ENCODE peak calls at places on chromosomes 2 and 18, in four cellular contexts. B is A549, R is HepG2, A is K562. T is an unnamed sample.

GRCh38 chr2:23349508-23349907 is 35.5 kb upstream of the KLHL29 start:
- DNase-seq in B (no peak), R (no peak), A (no peak), T (no peak)

GRCh38 chr2:106053116-106053515 is 141.0 kb downstream of the UXS1 start:
- DNase-seq in B (no peak), R (no peak), A (no peak), T (no peak)

GRCh38 chr2:45207105-45207504 is 197.9 kb upstream of the SIX2 start:
- DNase-seq in B (no peak), R (no peak), A (no peak), T (no peak)

GRCh38 chr2:54641988-54642387 is 81.5 kb upstream of the EML6 start:
- DNase-seq in B (no peak), R (no peak), A (no peak), T (no peak)

GRCh38 chr2:53820038-53820437 is 33.2 kb downstream of the ERLEC1 start:
- DNase-seq in B (no peak), R (no peak), A (no peak), T (no peak)

GRCh38 chr2:84840306-84840705 is 40.6 kb downstream of the TRABD2A start:
- DNase-seq in B (peak), R (no peak), A (peak), T (no peak)

GRCh38 chr2:42102606-42103450 is 55.0 kb downstream of the PKDCC start:
- DNase-seq in B (no peak), R (no peak), A (no peak), T (peak)

GRCh38 chr18:37754141-37754540 is 188.5 kb upstream of the CELF4 start:
- DNase-seq in B (no peak), R (no peak), A (no peak), T (no peak)

GRCh38 chr18:8960740-8961657 is 141.5 kb upstream of the NDUFV2 start:
- DNase-seq in B (peak), R (peak), A (no peak), T (no peak)

GRCh38 chr18:49673281-49673680 is 111.4 kb downstream of the LIPG start:
- DNase-seq in B (no peak), R (no peak), A (no peak), T (no peak)

GRCh38 chr2:79630060-79630459 is 117.2 kb downstream of the CTNNA2 start:
- DNase-seq in B (peak), R (no peak), A (no peak), T (peak)

GRCh38 chr2:210461401-210461800 is 15.2 kb downstream of the LANCL1 start:
- DNase-seq in B (no peak), R (no peak), A (no peak), T (no peak)

GRCh38 chr2:136056077-136056688 is 61.8 kb downstream of the CXCR4 start:
- DNase-seq in B (no peak), R (no peak), A (no peak), T (no peak)

GRCh38 chr18:57542126-57542525 is 44.4 kb downstream of the FECH start:
- DNase-seq in B (no peak), R (no peak), A (no peak), T (no peak)

GRCh38 chr18:47334966-47335365 is 83.5 kb upstream of the SKOR2 start:
- DNase-seq in B (no peak), R (no peak), A (no peak), T (no peak)

GRCh38 chr2:218149865-218150264 is 16.9 kb downstream of the CXCR1 start:
- DNase-seq in B (no peak), R (no peak), A (no peak), T (no peak)

GRCh38 chr18:46428368-46428767 is 228.7 kb downstream of the LOXHD1 start:
- DNase-seq in B (no peak), R (no peak), A (no peak), T (no peak)

GRCh38 chr2:174561283-174562275 is 36.0 kb downstream of the WIPF1 start:
- DNase-seq in B (no peak), R (no peak), A (no peak), T (no peak)

GRCh38 chr18:60246606-60247005 is 126.0 kb downstream of the MC4R start:
- DNase-seq in B (no peak), R (no peak), A (no peak), T (no peak)

GRCh38 chr18:77132369-77133050 is at the start of gene MBP:
- DNase-seq in B (peak), R (no peak), A (no peak), T (peak)

GRCh38 chr2:125313806-125314205 is 1288.7 kb downstream of the CNTNAP5 start:
- DNase-seq in B (no peak), R (no peak), A (no peak), T (peak)

GRCh38 chr2:224572338-224572737 is 12.8 kb downstream of the CUL3 start:
- DNase-seq in B (no peak), R (no peak), A (no peak), T (no peak)

GRCh38 chr2:141021611-141022010 is 1109.2 kb downstream of the LRP1B start:
- DNase-seq in B (no peak), R (no peak), A (no peak), T (no peak)

GRCh38 chr2:73830871-73831401 is 2.2 kb downstream of the STAMBP start:
- DNase-seq in B (no peak), R (no peak), A (no peak), T (no peak)

GRCh38 chr2:133776936-133777587 is 208.8 kb upstream of the NCKAP5 start:
- DNase-seq in B (no peak), R (no peak), A (no peak), T (no peak)

GRCh38 chr2:166900700-166901099 is 12.4 kb downstream of the XIRP2 start:
- DNase-seq in B (peak), R (peak), A (peak), T (no peak)

GRCh38 chr2:162282765-162283425 is 35.6 kb downstream of the IFIH1 start:
- DNase-seq in B (no peak), R (no peak), A (no peak), T (no peak)

GRCh38 chr2:169999041-169999440 is 171.8 kb downstream of the UBR3 start:
- DNase-seq in B (no peak), R (no peak), A (no peak), T (no peak)

GRCh38 chr2:147033046-147033445 is 811.8 kb upstream of the ACVR2A start:
- DNase-seq in B (no peak), R (no peak), A (no peak), T (no peak)

GRCh38 chr2:9403924-9404323 is 19.4 kb downstream of the ITGB1BP1 start:
- DNase-seq in B (no peak), R (no peak), A (no peak), T (no peak)

GRCh38 chr18:45291616-45292612 is 323.4 kb upstream of the SLC14A2 start:
- DNase-seq in B (no peak), R (no peak), A (no peak), T (no peak)

GRCh38 chr2:46393865-46394264 is 85.5 kb upstream of the TMEM247 start:
- DNase-seq in B (no peak), R (peak), A (no peak), T (no peak)

GRCh38 chr2:218400167-218400929 is 680 bp downstream of the CTDSP1 start:
- DNase-seq in B (no peak), R (no peak), A (peak), T (no peak)

GRCh38 chr2:85754313-85755095 is 713 bp downstream of the ATOH8 start:
- DNase-seq in B (peak), R (peak), A (no peak), T (peak)

GRCh38 chr2:120777170-120777751 is 41.6 kb downstream of the GLI2 start:
- DNase-seq in B (no peak), R (no peak), A (no peak), T (no peak)

GRCh38 chr2:166384774-166385173 is 9.0 kb upstream of the SCN9A start:
- DNase-seq in B (peak), R (peak), A (no peak), T (no peak)

GRCh38 chr2:187890690-187891089 is 336.5 kb upstream of the TFPI start:
- DNase-seq in B (no peak), R (no peak), A (no peak), T (no peak)
- TF ChIP-seq NR3C1 in B (no peak), R (no peak), A (no peak), T (no peak)

GRCh38 chr2:184540246-184540789 is 58.0 kb upstream of the ZNF804A start:
- DNase-seq in B (no peak), R (no peak), A (no peak), T (no peak)

GRCh38 chr2:184543832-184544231 is 54.5 kb upstream of the ZNF804A start:
- DNase-seq in B (no peak), R (no peak), A (no peak), T (no peak)

DNA sequence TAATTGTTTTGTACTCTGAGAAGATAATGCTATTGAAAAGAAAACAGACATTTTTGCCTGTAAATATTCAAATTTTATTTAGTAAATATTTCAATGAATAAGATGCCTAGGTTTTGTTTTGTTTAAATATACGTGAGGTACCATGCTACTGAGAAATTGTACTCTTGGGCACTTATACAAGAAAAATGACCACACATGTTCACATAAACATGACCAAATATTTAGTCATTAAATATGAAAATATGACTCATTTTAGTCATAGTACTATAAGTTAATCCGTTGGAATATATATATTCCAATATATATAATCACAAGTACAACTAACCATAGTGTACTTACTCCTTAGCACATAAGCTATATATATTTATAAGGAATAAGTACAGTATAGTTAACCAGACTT is 56.7 kb upstream of the ZNF804A start:
- DNase-seq in B (no peak), R (no peak), A (no peak), T (no peak)
- TF ChIP-seq NR3C1 in B (no peak), R (no peak), A (no peak), T (no peak)

GRCh38 chr18:67200665-67201064 is 315.9 kb downstream of the DSEL start:
- DNase-seq in B (no peak), R (no peak), A (no peak), T (no peak)

GRCh38 chr18:67194886-67195285 is 321.6 kb downstream of the DSEL start:
- DNase-seq in B (no peak), R (no peak), A (no peak), T (no peak)

GRCh38 chr18:67199993-67200617 is 316.4 kb downstream of the DSEL start:
- DNase-seq in B (peak), R (peak), A (no peak), T (no peak)
- TF ChIP-seq NR3C1 in B (no peak), R (no peak), A (no peak), T (no peak)

GRCh38 chr2:172953970-172954852 is 121.4 kb upstream of the MAP3K20 start:
- DNase-seq in B (no peak), R (no peak), A (no peak), T (no peak)
- TF ChIP-seq NR3C1 in B (no peak), R (no peak), A (no peak), T (no peak)

GRCh38 chr2:118979177-118979861 is 37.3 kb downstream of the MARCO start:
- DNase-seq in B (no peak), R (no peak), A (no peak), T (no peak)
- TF ChIP-seq NR3C1 in B (no peak), R (no peak), A (no peak), T (no peak)

DNA sequence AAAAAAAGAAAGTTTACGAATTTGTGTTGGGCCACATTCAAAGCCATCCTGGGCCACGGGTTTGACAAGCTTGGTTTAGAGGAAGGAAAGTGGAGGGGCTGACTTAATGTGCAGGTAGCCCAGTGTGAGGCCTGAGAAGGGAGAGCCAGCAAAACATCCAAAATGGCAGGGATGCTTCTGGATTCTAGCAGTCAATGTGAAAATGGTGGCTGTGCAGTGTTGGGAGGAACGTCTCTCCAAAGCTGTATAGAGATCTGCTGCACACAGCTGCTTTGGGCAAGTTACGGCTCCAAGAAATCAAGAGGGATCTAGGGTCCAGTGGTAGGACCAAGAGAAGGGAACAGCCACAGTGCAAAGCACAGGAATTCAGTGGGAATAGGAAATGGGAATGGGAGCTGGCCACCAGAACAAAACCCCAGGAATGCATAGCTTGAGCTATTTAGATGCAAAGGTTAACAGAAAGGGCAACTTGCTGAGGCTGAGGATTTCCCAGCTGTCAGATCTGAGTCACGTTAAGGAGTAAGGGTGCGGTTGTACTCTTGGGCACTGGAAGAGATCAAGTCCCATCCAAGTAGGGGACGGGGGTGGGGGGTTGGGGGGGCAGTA is 70.6 kb downstream of the B3GNT2 start:
- DNase-seq in B (no peak), R (no peak), A (no peak), T (no peak)
- TF ChIP-seq NR3C1 in B (no peak), R (no peak), A (no peak), T (no peak)

GRCh38 chr2:171762879-171763573 is 75.8 kb downstream of the DYNC1I2 start:
- DNase-seq in B (no peak), R (peak), A (no peak), T (no peak)
- TF ChIP-seq NR3C1 in B (no peak), R (no peak), A (no peak), T (no peak)

GRCh38 chr2:240956935-240957655 is 41.3 kb upstream of the SNED1 start:
- DNase-seq in B (no peak), R (no peak), A (no peak), T (no peak)

GRCh38 chr2:240955306-240956101 is 42.9 kb upstream of the SNED1 start:
- DNase-seq in B (no peak), R (no peak), A (no peak), T (no peak)

GRCh38 chr2:240957656-240958365 is 40.6 kb upstream of the SNED1 start:
- DNase-seq in B (no peak), R (peak), A (no peak), T (no peak)

GRCh38 chr2:240954436-240955305 is 43.7 kb upstream of the SNED1 start:
- DNase-seq in B (no peak), R (no peak), A (no peak), T (no peak)

DNA sequence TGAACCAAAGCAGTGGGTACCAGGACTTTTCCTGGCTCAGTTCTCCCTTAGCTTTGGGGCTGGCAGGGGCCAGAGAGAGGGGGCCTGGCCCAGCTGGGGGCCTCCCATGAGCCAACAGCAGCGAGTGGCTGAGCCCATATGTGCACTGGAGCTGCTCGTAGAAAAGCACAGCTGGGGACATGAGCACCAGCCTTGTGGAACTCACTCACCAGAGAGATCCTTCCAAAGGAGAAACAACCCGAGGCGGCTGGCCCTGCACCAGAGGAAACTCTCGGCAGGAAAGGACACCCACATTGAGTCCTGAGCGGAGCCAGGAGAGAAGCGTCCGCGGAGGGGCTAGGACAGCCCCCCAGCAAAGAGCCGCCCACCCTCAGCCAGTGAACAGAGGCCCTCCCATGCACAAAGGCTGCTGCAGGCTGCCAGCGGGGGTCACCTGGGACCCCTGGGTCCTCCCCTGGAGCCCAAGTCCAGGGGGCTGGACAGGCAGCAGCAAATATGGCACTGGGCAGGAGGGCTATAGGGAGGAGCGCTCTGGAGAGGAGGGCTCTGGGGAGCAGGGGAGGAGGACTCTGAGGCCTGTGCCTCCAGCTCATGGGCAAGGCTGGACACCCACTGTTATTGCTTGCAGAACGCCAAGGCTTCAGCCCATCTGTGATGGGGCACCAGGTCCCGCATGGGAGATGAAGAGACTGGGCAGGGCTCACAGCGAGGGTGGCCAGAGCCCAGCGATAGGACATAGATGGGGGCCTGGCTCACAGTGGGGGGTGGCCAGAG is 42.1 kb upstream of the SNED1 start:
- DNase-seq in B (no peak), R (no peak), A (no peak), T (no peak)
- TF ChIP-seq NR3C1 in B (no peak), R (no peak), A (no peak), T (no peak)

GRCh38 chr18:10060469-10060782 is 146.6 kb downstream of the VAPA start:
- DNase-seq in B (no peak), R (no peak), A (no peak), T (no peak)

GRCh38 chr18:10059610-10060468 is 146.0 kb downstream of the VAPA start:
- DNase-seq in B (no peak), R (no peak), A (no peak), T (no peak)

GRCh38 chr18:10056506-10056905 is 142.7 kb downstream of the VAPA start:
- DNase-seq in B (no peak), R (no peak), A (no peak), T (no peak)

GRCh38 chr18:10057401-10057800 is 143.6 kb downstream of the VAPA start:
- DNase-seq in B (no peak), R (no peak), A (no peak), T (no peak)

GRCh38 chr18:10057808-10058791 is 144.3 kb downstream of the VAPA start:
- DNase-seq in B (peak), R (no peak), A (no peak), T (no peak)
- TF ChIP-seq NR3C1 in B (no peak), R (no peak), A (no peak), T (no peak)

GRCh38 chr2:2332381-2332780 is 1.3 kb upstream of the MYT1L start:
- DNase-seq in B (no peak), R (no peak), A (no peak), T (no peak)
- TF ChIP-seq NR3C1 in B (no peak), R (no peak), A (no peak), T (no peak)